ENCODE peak calls at places on chromosomes 16 and 17, in nine cellular contexts. U is heart left ventricle, Y is uterus, J is AG04450, E is astrocyte of the spinal cord, I is esophagus squamous epithelium, Z is tibial artery, P is cardiac fibroblast, M is Caco-2. D is an unnamed sample.

GRCh38 chr17:41382396-41382795 is 290 bp upstream of the KRT34 start:
- DNase-seq in U (no peak), Y (no peak), J (no peak), E (no peak), I (no peak), Z (no peak), P (peak; percentile 83), M (no peak), D (peak; percentile 77)

GRCh38 chr16:47493358-47494337 is 32.5 kb downstream of the PHKB start:
- DNase-seq in U (no peak), Y (no peak), J (no peak), E (no peak), I (no peak), Z (no peak), P (peak; percentile 9), M (no peak), D (no peak)

GRCh38 chr17:82668631-82669099 is 20.4 kb upstream of the WDR45B start:
- DNase-seq in U (peak; percentile 78), Y (no peak), J (peak; percentile 18), E (peak; percentile 38), I (no peak), Z (no peak), P (no peak), M (peak; percentile 71), D (peak; percentile 75)

GRCh38 chr16:22635345-22635744 is 124.7 kb downstream of the NPIPB5 start:
- DNase-seq in U (no peak), Y (no peak), J (no peak), E (no peak), I (no peak), Z (no peak), P (no peak), M (no peak), D (no peak)

GRCh38 chr16:51306116-51306515 is 155.0 kb upstream of the SALL1 start:
- DNase-seq in U (no peak), Y (no peak), J (no peak), E (no peak), I (no peak), Z (no peak), P (no peak), M (no peak), D (peak; percentile 21)

GRCh38 chr17:71003736-71004135 is 834.4 kb downstream of the KCNJ2 start:
- DNase-seq in U (no peak), Y (no peak), J (no peak), E (no peak), I (no peak), Z (no peak), P (no peak), M (no peak), D (no peak)

GRCh38 chr16:71230122-71230845 is at the start of gene HYDIN:
- DNase-seq in U (no peak), Y (no peak), J (no peak), E (peak; percentile 24), I (no peak), Z (no peak), P (peak; percentile 33), M (peak; percentile 88), D (peak; percentile 36)

GRCh38 chr17:73412914-73413313 is 101.1 kb upstream of the CDC42EP4 start:
- DNase-seq in U (no peak), Y (no peak), J (no peak), E (no peak), I (no peak), Z (no peak), P (no peak), M (no peak), D (no peak)

GRCh38 chr17:31726980-31727427 is 132.0 kb downstream of the COPRS start:
- DNase-seq in U (no peak), Y (peak; percentile 30), J (no peak), E (peak; percentile 59), I (no peak), Z (no peak), P (peak; percentile 49), M (no peak), D (peak; percentile 42)

GRCh38 chr16:79188115-79188779 is 412.3 kb downstream of the MAF start:
- DNase-seq in U (no peak), Y (no peak), J (no peak), E (no peak), I (no peak), Z (no peak), P (no peak), M (no peak), D (no peak)

GRCh38 chr16:84109598-84110325 is 7.0 kb downstream of the MBTPS1 start:
- DNase-seq in U (no peak), Y (no peak), J (no peak), E (no peak), I (no peak), Z (no peak), P (no peak), M (no peak), D (no peak)

GRCh38 chr17:80636356-80637285 is 92.0 kb downstream of the RPTOR start:
- DNase-seq in U (no peak), Y (no peak), J (no peak), E (no peak), I (no peak), Z (no peak), P (no peak), M (no peak), D (no peak)
- TF ChIP-seq CTCF in U (no peak), Y (no peak), J (no peak), E (no peak), I (no peak), Z (no peak), P (no peak), M (no peak), D (no peak)

GRCh38 chr17:15942207-15942833 is 2.6 kb upstream of the ADORA2B start:
- DNase-seq in U (no peak), Y (no peak), J (no peak), E (no peak), I (no peak), Z (no peak), P (peak; percentile 58), M (no peak), D (no peak)

GRCh38 chr17:15945493-15946209 is 721 bp downstream of the ADORA2B start:
- DNase-seq in U (peak; percentile 73), Y (no peak), J (no peak), E (no peak), I (no peak), Z (no peak), P (peak; percentile 45), M (no peak), D (peak; percentile 45)

GRCh38 chr17:15941781-15942180 is 3.1 kb upstream of the ADORA2B start:
- DNase-seq in U (no peak), Y (no peak), J (no peak), E (no peak), I (no peak), Z (no peak), P (peak; percentile 54), M (no peak), D (peak; percentile 49)

GRCh38 chr17:15944720-15945492 is at the start of gene ADORA2B:
- DNase-seq in U (peak; percentile 83), Y (no peak), J (no peak), E (peak; percentile 77), I (no peak), Z (peak; percentile 42), P (peak; percentile 74), M (peak; percentile 73), D (peak; percentile 85)

DNA sequence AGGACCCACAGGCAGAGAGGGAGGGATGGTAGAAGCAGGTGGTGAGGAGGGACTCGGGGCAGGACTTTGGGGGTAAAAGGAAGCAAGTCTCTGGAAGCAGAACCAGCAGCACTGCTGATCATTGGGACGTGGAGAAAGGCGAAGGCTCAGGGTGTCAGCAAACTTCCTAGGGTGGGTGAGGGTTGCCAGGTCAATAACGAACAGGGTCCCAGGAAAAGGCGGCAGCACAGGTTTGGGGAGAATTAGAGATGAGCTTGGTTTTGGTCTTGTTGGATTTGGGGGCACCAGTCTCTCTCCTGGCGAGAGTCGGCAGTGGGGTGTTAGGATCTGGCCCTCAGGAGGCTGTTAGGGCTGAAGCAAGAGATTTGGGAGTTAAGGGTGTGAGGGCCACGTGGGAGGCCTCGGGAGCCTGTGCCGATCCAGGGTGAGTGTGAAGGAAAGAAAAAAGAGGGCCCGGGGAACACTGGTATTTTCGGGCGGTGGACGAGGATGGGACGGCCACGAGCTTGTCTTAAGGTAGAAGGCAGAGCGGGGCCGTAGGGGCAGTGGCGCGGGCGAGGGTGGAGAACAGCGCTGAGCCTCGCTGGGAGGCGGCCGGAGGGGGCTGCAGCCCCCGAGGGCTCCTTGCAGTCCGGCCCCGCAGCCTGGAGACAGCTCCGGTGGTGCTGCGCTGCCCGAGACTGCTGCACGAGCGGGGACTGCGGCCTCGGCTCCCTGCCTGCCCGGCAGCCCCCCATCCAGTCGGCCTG is 785 bp upstream of the ADORA2B start:
- DNase-seq in U (no peak), Y (no peak), J (no peak), E (no peak), I (no peak), Z (no peak), P (no peak), M (no peak), D (no peak)
- H3K4me3 ChIP-seq in U (peak overlapping the region; percentile 61), Y (peak overlapping the region; percentile 38), J (peak overlapping the region; percentile 86), E (peak overlapping the region; percentile 63), I (peak overlapping the region; percentile 54), Z (peak overlapping the region; percentile 47), P (no peak overlapping the region), M (peak overlapping the region; percentile 67), D (peak overlapping the region; percentile 89)

DNA sequence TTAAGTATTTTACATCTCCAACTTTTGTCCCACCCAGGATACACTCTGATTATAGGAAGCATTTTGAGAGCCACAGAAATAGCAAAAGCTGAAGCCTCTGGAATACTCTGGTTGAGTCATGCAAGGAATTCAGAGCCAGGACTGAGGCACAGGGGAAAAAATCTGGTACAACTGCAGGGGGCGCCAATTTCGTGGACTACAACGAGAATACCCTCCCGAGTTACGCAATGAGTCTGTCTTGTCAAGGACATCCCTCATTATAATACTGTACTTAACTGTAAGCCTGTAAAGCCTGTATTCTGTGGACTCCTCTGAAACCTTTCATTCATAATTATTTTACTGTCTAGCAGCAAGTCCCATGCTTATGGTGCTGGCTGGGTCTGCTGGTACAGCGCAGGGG is 7.8 kb downstream of the HOXB1 start:
- DNase-seq in U (no peak), Y (no peak), J (no peak), E (no peak), I (no peak), Z (no peak), P (no peak), M (no peak), D (no peak)
- TF ChIP-seq CTCF in U (no peak), Y (no peak), J (peak; percentile 55), E (peak; percentile 23), I (no peak), Z (no peak), P (peak; percentile 23), M (peak; percentile 31), D (peak; percentile 12)

GRCh38 chr17:61466246-61466645 is 14.0 kb downstream of the TBX4 start:
- DNase-seq in U (no peak), Y (no peak), J (no peak), E (no peak), I (no peak), Z (no peak), P (no peak), M (no peak), D (no peak)

GRCh38 chr17:61469474-61469873 is 17.3 kb downstream of the TBX4 start:
- DNase-seq in U (no peak), Y (no peak), J (no peak), E (no peak), I (no peak), Z (no peak), P (no peak), M (no peak), D (no peak)

GRCh38 chr17:61468263-61468907 is 16.2 kb downstream of the TBX4 start:
- DNase-seq in U (no peak), Y (no peak), J (no peak), E (no peak), I (no peak), Z (no peak), P (no peak), M (no peak), D (peak; percentile 54)

GRCh38 chr17:61465550-61466237 is 13.5 kb downstream of the TBX4 start:
- DNase-seq in U (no peak), Y (no peak), J (no peak), E (no peak), I (no peak), Z (no peak), P (no peak), M (no peak), D (no peak)

GRCh38 chr17:61467416-61468262 is 15.4 kb downstream of the TBX4 start:
- DNase-seq in U (no peak), Y (no peak), J (no peak), E (peak; percentile 37), I (no peak), Z (no peak), P (peak; percentile 45), M (peak; percentile 69), D (peak; percentile 56)
- H3K4me3 ChIP-seq in U (no peak overlapping the region), Y (no peak overlapping the region), J (no peak overlapping the region), E (no peak overlapping the region), I (no peak overlapping the region), Z (no peak overlapping the region), P (no peak overlapping the region), M (no peak overlapping the region), D (no peak overlapping the region)